ENCODE peak calls at places on chromosomes 3 and 15, in four cellular contexts. One of them, this sample, is unnamed.

GRCh38 chr15:85168642-85169173 is 187.1 kb downstream of the PDE8A start:
- DNase-seq in IMR-90: peak; percentile 8
- DNase-seq in mammary epithelial cell: peak; percentile 71
- DNase-seq in NB4: peak; percentile 27
- DNase-seq in this sample: no peak

GRCh38 chr3:99862208-99862607 is 44.5 kb downstream of the CMSS1 start:
- DNase-seq in IMR-90: peak; percentile 83
- DNase-seq in mammary epithelial cell: no peak
- DNase-seq in NB4: no peak
- DNase-seq in this sample: no peak

GRCh38 chr3:129834580-129834979 is 58.9 kb downstream of the TMCC1 start:
- DNase-seq in IMR-90: no peak
- DNase-seq in mammary epithelial cell: no peak
- DNase-seq in NB4: no peak
- DNase-seq in this sample: no peak

GRCh38 chr3:18444597-18445420 is 19.7 kb upstream of the SATB1 start:
- DNase-seq in IMR-90: peak; percentile 40
- DNase-seq in mammary epithelial cell: peak; percentile 47
- DNase-seq in NB4: peak; percentile 82
- DNase-seq in this sample: no peak

GRCh38 chr15:35444557-35445204 is 101.3 kb downstream of the DPH6 start:
- DNase-seq in IMR-90: peak; percentile 63
- DNase-seq in mammary epithelial cell: peak; percentile 28
- DNase-seq in NB4: peak; percentile 45
- DNase-seq in this sample: no peak

GRCh38 chr15:68972201-68973065 is 42.1 kb upstream of the NOX5 start:
- DNase-seq in IMR-90: no peak
- DNase-seq in mammary epithelial cell: no peak
- DNase-seq in NB4: no peak
- DNase-seq in this sample: no peak

GRCh38 chr3:52484680-52485461 is 10.3 kb upstream of the STAB1 start:
- DNase-seq in IMR-90: no peak
- DNase-seq in mammary epithelial cell: no peak
- DNase-seq in NB4: no peak
- DNase-seq in this sample: no peak

GRCh38 chr15:81475926-81476325 is 101.9 kb upstream of the TMC3 start:
- DNase-seq in IMR-90: no peak
- DNase-seq in mammary epithelial cell: no peak
- DNase-seq in NB4: no peak
- DNase-seq in this sample: no peak

GRCh38 chr3:25448750-25449684 is 21.0 kb downstream of the RARB start:
- DNase-seq in IMR-90: peak; percentile 43
- DNase-seq in mammary epithelial cell: peak; percentile 54
- DNase-seq in NB4: no peak
- DNase-seq in this sample: no peak

GRCh38 chr3:175266993-175267960 is 408.1 kb downstream of the NAALADL2 start:
- DNase-seq in IMR-90: peak; percentile 84
- DNase-seq in mammary epithelial cell: peak; percentile 52
- DNase-seq in NB4: no peak
- DNase-seq in this sample: no peak

GRCh38 chr3:140233702-140234101 is 298.7 kb downstream of the CLSTN2 start:
- DNase-seq in IMR-90: no peak
- DNase-seq in mammary epithelial cell: no peak
- DNase-seq in NB4: no peak
- DNase-seq in this sample: no peak

GRCh38 chr3:52024765-52025452 is 29.2 kb upstream of the RPL29 start:
- DNase-seq in IMR-90: no peak
- DNase-seq in mammary epithelial cell: no peak
- DNase-seq in NB4: no peak
- DNase-seq in this sample: no peak

GRCh38 chr3:14423197-14423743 is 20.9 kb downstream of the SLC6A6 start:
- DNase-seq in IMR-90: no peak
- DNase-seq in mammary epithelial cell: peak; percentile 54
- DNase-seq in NB4: no peak
- DNase-seq in this sample: no peak

GRCh38 chr3:29347412-29347811 is 66.5 kb downstream of the RBMS3 start:
- DNase-seq in IMR-90: no peak
- DNase-seq in mammary epithelial cell: no peak
- DNase-seq in NB4: no peak
- DNase-seq in this sample: no peak

GRCh38 chr15:66390670-66391069 is 4.0 kb downstream of the MAP2K1 start:
- DNase-seq in IMR-90: no peak
- DNase-seq in mammary epithelial cell: peak; percentile 63
- DNase-seq in NB4: peak; percentile 88
- DNase-seq in this sample: peak; percentile 73

GRCh38 chr3:71118406-71118805 is 465.1 kb downstream of the FOXP1 start:
- DNase-seq in IMR-90: no peak
- DNase-seq in mammary epithelial cell: no peak
- DNase-seq in NB4: no peak
- DNase-seq in this sample: no peak

GRCh38 chr3:86793786-86794185 is 197.2 kb downstream of the VGLL3 start:
- DNase-seq in IMR-90: peak; percentile 97
- DNase-seq in mammary epithelial cell: peak; percentile 86
- DNase-seq in NB4: no peak
- DNase-seq in this sample: no peak

GRCh38 chr3:196640501-196640968 is 1.0 kb downstream of the NRROS start:
- DNase-seq in IMR-90: no peak
- DNase-seq in mammary epithelial cell: no peak
- DNase-seq in NB4: peak; percentile 68
- DNase-seq in this sample: peak; percentile 47

GRCh38 chr3:45269952-45270351 is 43.9 kb upstream of the TMEM158 start:
- DNase-seq in IMR-90: no peak
- DNase-seq in mammary epithelial cell: no peak
- DNase-seq in NB4: no peak
- DNase-seq in this sample: no peak

GRCh38 chr3:71900057-71900456 is 115.1 kb upstream of the PROK2 start:
- DNase-seq in IMR-90: no peak
- DNase-seq in mammary epithelial cell: no peak
- DNase-seq in NB4: no peak
- DNase-seq in this sample: no peak

GRCh38 chr3:36663666-36664291 is 100.6 kb downstream of the DCLK3 start:
- DNase-seq in IMR-90: peak; percentile 60
- DNase-seq in mammary epithelial cell: peak; percentile 78
- DNase-seq in NB4: no peak
- DNase-seq in this sample: no peak

GRCh38 chr15:28081594-28081993 is 17.5 kb downstream of the OCA2 start:
- DNase-seq in IMR-90: no peak
- DNase-seq in mammary epithelial cell: no peak
- DNase-seq in NB4: no peak
- DNase-seq in this sample: no peak

GRCh38 chr3:149813367-149814281 is 609 bp downstream of the RNF13 start:
- DNase-seq in IMR-90: peak; percentile 47
- DNase-seq in mammary epithelial cell: peak; percentile 56
- DNase-seq in NB4: peak; percentile 44
- DNase-seq in this sample: peak; percentile 35

GRCh38 chr3:8558645-8559044 is 57.0 kb downstream of the LMCD1 start:
- DNase-seq in IMR-90: no peak
- DNase-seq in mammary epithelial cell: no peak
- DNase-seq in NB4: no peak
- DNase-seq in this sample: no peak

GRCh38 chr15:34279341-34279740 is 54.5 kb downstream of the EMC4 start:
- DNase-seq in IMR-90: no peak
- DNase-seq in mammary epithelial cell: peak; percentile 18
- DNase-seq in NB4: no peak
- DNase-seq in this sample: no peak

GRCh38 chr15:38559908-38560307 is 4.7 kb downstream of the RASGRP1 start:
- DNase-seq in IMR-90: no peak
- DNase-seq in mammary epithelial cell: no peak
- DNase-seq in NB4: no peak
- DNase-seq in this sample: no peak

GRCh38 chr15:38558714-38559059 is 5.9 kb downstream of the RASGRP1 start:
- DNase-seq in IMR-90: peak; percentile 80
- DNase-seq in mammary epithelial cell: no peak
- DNase-seq in NB4: no peak
- DNase-seq in this sample: no peak

GRCh38 chr15:38559131-38559530 is 5.5 kb downstream of the RASGRP1 start:
- DNase-seq in IMR-90: no peak
- DNase-seq in mammary epithelial cell: no peak
- DNase-seq in NB4: no peak
- DNase-seq in this sample: no peak

GRCh38 chr15:38562278-38562677 is 2.3 kb downstream of the RASGRP1 start:
- DNase-seq in IMR-90: no peak
- DNase-seq in mammary epithelial cell: no peak
- DNase-seq in NB4: no peak
- DNase-seq in this sample: no peak

DNA sequence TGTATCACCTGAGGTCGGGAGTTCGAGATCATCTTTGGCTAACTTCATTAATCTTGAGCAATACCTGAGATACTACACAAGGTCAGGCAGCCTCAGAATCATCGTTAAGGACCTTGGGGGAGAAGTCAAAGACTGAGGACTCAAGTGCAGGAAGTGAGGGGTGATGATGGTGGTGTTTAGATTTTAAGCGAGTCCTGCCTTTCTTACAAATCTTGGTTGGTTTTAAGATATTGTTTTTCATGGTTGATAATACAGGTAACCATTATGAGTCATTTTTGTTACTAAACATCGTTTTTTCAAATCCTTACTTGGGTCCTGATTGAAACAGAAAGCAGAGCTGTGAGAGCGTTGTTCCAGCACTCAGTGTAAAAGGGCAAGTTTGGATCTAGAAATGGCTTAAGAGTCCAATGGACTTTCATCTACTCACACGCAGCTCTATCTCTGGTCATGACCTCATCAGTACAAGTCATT is 4.1 kb downstream of the RASGRP1 start:
- DNase-seq in IMR-90: no peak
- DNase-seq in mammary epithelial cell: no peak
- DNase-seq in NB4: no peak
- DNase-seq in this sample: no peak
- H3K4me3 ChIP-seq in IMR-90: no peak overlapping the region
- H3K4me3 ChIP-seq in mammary epithelial cell: no peak overlapping the region
- H3K4me3 ChIP-seq in NB4: no peak overlapping the region
- H3K4me3 ChIP-seq in this sample: no peak overlapping the region

GRCh38 chr3:32867954-32868353 is 50.2 kb downstream of the TRIM71 start:
- DNase-seq in IMR-90: no peak
- DNase-seq in mammary epithelial cell: no peak
- DNase-seq in NB4: no peak
- DNase-seq in this sample: no peak

GRCh38 chr3:32868719-32869512 is 51.1 kb downstream of the TRIM71 start:
- DNase-seq in IMR-90: no peak
- DNase-seq in mammary epithelial cell: no peak
- DNase-seq in NB4: no peak
- DNase-seq in this sample: no peak

GRCh38 chr3:32870373-32871091 is 52.7 kb downstream of the TRIM71 start:
- DNase-seq in IMR-90: no peak
- DNase-seq in mammary epithelial cell: no peak
- DNase-seq in NB4: no peak
- DNase-seq in this sample: no peak

GRCh38 chr3:32866533-32866932 is 48.7 kb downstream of the TRIM71 start:
- DNase-seq in IMR-90: no peak
- DNase-seq in mammary epithelial cell: no peak
- DNase-seq in NB4: no peak
- DNase-seq in this sample: no peak

GRCh38 chr3:32869513-32870047 is 51.8 kb downstream of the TRIM71 start:
- DNase-seq in IMR-90: no peak
- DNase-seq in mammary epithelial cell: no peak
- DNase-seq in NB4: no peak
- DNase-seq in this sample: no peak
- H3K4me3 ChIP-seq in IMR-90: no peak overlapping the region
- H3K4me3 ChIP-seq in mammary epithelial cell: no peak overlapping the region
- H3K4me3 ChIP-seq in NB4: no peak overlapping the region
- H3K4me3 ChIP-seq in this sample: no peak overlapping the region

GRCh38 chr3:151835751-151836550 is 22.0 kb downstream of the AADAC start:
- DNase-seq in IMR-90: peak; percentile 64
- DNase-seq in mammary epithelial cell: peak; percentile 21
- DNase-seq in NB4: peak; percentile 55
- DNase-seq in this sample: peak; percentile 41

GRCh38 chr3:151839313-151839631 is 25.4 kb downstream of the AADAC start:
- DNase-seq in IMR-90: no peak
- DNase-seq in mammary epithelial cell: no peak
- DNase-seq in NB4: no peak
- DNase-seq in this sample: no peak

GRCh38 chr3:151837057-151837456 is 23.1 kb downstream of the AADAC start:
- DNase-seq in IMR-90: peak; percentile 89
- DNase-seq in mammary epithelial cell: peak; percentile 91
- DNase-seq in NB4: peak; percentile 84
- DNase-seq in this sample: peak; percentile 78

GRCh38 chr3:151841801-151842200 is 27.9 kb downstream of the AADAC start:
- DNase-seq in IMR-90: peak; percentile 18
- DNase-seq in mammary epithelial cell: no peak
- DNase-seq in NB4: no peak
- DNase-seq in this sample: no peak

DNA sequence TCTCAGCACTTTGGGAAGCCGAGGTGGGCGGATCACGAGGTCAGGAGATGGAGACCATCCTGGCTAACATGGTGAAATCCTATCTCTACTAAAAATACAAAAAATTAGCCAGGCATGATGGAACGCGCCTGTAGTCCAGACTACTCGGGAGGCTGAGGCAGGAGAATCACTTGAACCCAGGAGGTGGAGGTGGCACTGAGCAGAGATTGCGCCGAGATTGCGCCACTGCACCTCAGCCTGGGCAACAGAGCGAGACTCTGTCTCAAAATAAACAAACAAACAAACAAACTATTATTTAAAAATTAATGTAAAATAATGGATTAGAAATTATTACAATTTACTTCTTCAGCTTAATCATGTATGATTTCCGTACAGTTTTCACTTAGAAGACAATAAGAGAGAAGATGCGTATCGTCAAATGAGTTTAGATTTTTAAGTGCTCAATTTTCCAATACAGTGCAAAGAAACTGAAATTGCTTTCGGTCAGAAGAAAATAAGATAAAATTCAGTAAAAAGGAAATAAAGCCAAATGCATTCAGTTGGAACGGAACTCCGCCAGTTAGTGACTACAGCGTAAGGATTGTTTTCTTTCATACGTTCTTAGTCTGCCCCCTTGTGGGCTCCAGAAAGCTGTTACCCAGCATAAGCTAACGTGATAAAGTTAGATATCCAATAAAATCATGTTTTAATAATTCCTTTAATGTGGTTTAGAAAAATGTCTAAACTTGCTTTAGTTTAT is 24.8 kb downstream of the AADAC start:
- DNase-seq in IMR-90: peak; percentile 88
- DNase-seq in mammary epithelial cell: peak; percentile 55
- DNase-seq in NB4: peak; percentile 82
- DNase-seq in this sample: peak; percentile 24
- H3K4me3 ChIP-seq in IMR-90: no peak overlapping the region
- H3K4me3 ChIP-seq in mammary epithelial cell: no peak overlapping the region
- H3K4me3 ChIP-seq in NB4: no peak overlapping the region
- H3K4me3 ChIP-seq in this sample: no peak overlapping the region

DNA sequence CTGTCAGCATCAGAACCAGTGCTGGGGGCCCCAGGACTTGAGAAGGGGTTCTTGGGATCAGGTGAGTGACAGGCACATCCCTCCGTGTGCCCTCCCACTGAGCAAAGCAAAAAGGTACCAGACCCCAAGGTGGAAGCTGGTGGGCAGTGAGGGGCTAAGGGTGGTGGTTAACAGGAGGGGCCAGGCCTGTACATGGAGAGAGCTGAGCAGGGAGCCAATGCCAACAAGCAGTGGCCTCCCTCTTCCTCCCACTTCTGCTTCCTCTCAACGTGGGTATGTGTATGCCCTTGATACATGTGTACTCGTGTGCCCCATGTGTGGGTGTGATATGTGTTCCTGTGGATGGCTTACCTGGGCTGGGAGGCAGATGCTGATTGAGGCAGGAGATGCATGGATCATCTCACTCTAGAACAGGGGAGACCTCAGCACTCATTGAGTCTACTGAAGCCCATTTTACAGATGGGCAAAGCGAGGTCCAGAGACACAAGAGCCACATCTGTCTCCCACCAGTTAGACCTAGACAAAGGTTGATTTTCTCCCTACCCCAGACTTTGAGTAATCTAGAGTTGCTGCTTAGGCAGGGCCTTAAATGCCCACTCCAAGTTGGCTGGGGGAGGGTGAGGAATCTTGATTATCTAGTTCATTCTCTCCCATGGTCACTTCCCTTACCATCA is 945 bp downstream of the VIPR1 start:
- DNase-seq in IMR-90: no peak
- DNase-seq in mammary epithelial cell: no peak
- DNase-seq in NB4: no peak
- DNase-seq in this sample: no peak
- H3K4me3 ChIP-seq in IMR-90: no peak overlapping the region
- H3K4me3 ChIP-seq in mammary epithelial cell: peak overlapping the region; percentile 68
- H3K4me3 ChIP-seq in NB4: no peak overlapping the region
- H3K4me3 ChIP-seq in this sample: no peak overlapping the region

This sample was measured in HL-60.